ENCODE peak calls at places on chromosomes 12 and 14, in eight cellular contexts. D is CD8-positive, alpha-beta T cell; C is testis; F is AG04450; R is HepG2; J is left ventricle myocardium inferior; M is hepatocyte; K is upper lobe of right lung. U is an unnamed sample.

GRCh38 chr14:104362761-104363605 is 216.6 kb upstream of the C14orf180 start:
- DNase-seq in D (no peak), C (no peak), F (no peak), R (no peak), J (no peak), M (no peak), K (peak), U (no peak)

GRCh38 chr12:124454735-124455134 is 112.7 kb downstream of the NCOR2 start:
- DNase-seq in D (no peak), C (no peak), F (no peak), R (no peak), J (no peak), M (no peak), K (no peak), U (no peak)

GRCh38 chr14:21268612-21269251 is 510 bp downstream of the HNRNPC start:
- DNase-seq in D (no peak), C (peak), F (no peak), R (peak), J (no peak), M (peak), K (no peak), U (peak)

GRCh38 chr12:54680374-54680773 is 32.2 kb upstream of the DCD start:
- DNase-seq in D (no peak), C (no peak), F (no peak), R (peak), J (no peak), M (no peak), K (no peak), U (no peak)

GRCh38 chr12:96501139-96501741 is 11.9 kb downstream of the CFAP54 start:
- DNase-seq in D (peak), C (no peak), F (no peak), R (peak), J (peak), M (peak), K (no peak), U (no peak)

GRCh38 chr12:55073043-55074022 is 52.9 kb upstream of the OR9K2 start:
- DNase-seq in D (peak), C (peak), F (peak), R (peak), J (peak), M (peak), K (peak), U (peak)

GRCh38 chr12:105089817-105090216 is 5.6 kb upstream of the ALDH1L2 start:
- DNase-seq in D (no peak), C (no peak), F (no peak), R (no peak), J (no peak), M (no peak), K (no peak), U (no peak)

GRCh38 chr14:85533821-85534271 is 3.9 kb downstream of the FLRT2 start:
- DNase-seq in D (no peak), C (peak), F (no peak), R (no peak), J (no peak), M (peak), K (peak), U (no peak)

GRCh38 chr14:101927859-101928258 is 36.5 kb upstream of the DYNC1H1 start:
- DNase-seq in D (no peak), C (peak), F (peak), R (no peak), J (peak), M (peak), K (peak), U (peak)

GRCh38 chr12:111046896-111047295 is 126.5 kb upstream of the MYL2 start:
- DNase-seq in D (no peak), C (no peak), F (no peak), R (no peak), J (no peak), M (no peak), K (peak), U (no peak)

GRCh38 chr12:67220065-67220464 is 49.1 kb upstream of the CAND1 start:
- DNase-seq in D (no peak), C (peak), F (no peak), R (peak), J (peak), M (peak), K (no peak), U (no peak)

DNA sequence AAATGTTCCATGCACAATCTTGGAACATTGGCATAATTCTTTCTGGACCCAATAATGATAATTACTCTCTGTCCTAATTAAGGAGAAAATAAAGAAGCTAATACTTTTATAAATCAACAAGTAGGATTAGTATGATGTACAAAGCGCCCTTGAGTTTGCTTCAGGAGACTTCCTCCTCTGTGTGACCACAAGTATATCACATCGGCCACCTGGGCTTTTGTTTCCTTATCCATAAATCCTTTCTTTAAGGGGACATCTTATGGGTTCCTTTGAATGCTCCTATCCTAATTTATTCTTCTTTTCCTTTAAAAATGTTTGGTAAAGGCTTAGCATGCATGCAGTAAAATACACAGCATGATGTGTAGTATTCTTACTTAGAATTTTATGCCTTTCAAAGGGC is 161.8 kb upstream of the PLEKHG7 start:
- DNase-seq in D (no peak), C (no peak), F (no peak), R (no peak), J (no peak), M (no peak), K (no peak), U (no peak)
- H3K4me3 ChIP-seq in D (no peak), C (no peak), F (no peak), R (no peak), J (no peak), M (no peak), K (no peak), U (no peak)

DNA sequence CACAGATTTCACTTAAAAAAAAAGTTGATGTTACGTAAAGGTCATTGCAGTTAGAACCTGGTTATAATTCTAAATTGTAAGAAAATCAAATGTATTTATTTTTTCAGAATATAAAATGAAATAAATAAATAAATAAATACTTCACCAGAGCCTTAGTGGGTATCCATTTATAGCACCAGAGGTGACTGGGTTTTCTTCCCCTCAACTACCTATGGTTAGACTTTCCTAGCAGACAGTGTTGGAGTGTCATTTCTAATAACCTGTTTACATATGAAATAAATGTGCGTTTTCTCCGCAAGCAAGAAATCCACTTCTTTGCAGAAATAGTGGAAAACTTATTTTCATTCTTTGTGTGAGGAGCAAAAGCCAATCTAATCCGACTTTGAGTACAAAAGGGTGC is 3.3 kb upstream of the MYF5 start:
- DNase-seq in D (no peak), C (no peak), F (no peak), R (no peak), J (no peak), M (no peak), K (no peak), U (no peak)
- H3K4me3 ChIP-seq in D (no peak), C (no peak), F (no peak), R (no peak), J (no peak), M (no peak), K (no peak), U (peak)

DNA sequence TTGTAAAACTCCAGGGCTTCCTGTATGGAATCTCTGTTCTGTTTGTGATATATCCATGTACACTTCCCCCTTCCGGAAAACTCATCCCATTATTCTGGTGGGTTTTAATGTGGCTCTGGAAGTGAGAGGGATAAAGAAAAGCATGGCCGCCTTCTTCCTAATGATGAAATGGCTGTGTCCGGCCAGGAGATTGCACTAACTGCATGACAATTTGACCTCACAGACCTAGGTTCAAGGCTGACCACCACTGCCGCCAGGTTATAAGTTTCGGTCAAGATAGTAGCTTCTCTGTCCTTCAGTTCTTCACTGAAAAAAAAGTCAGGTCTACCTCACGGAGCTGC is 41.0 kb upstream of the NPAS3 start:
- DNase-seq in D (no peak), C (peak), F (no peak), R (no peak), J (no peak), M (no peak), K (no peak), U (no peak)
- H3K4me3 ChIP-seq in D (no peak), C (peak), F (peak), R (peak), J (peak), M (no peak), K (peak), U (peak)

GRCh38 chr12:128449146-128449894 is 182.3 kb downstream of the TMEM132C start:
- DNase-seq in D (no peak), C (no peak), F (no peak), R (no peak), J (no peak), M (no peak), K (no peak), U (no peak)

GRCh38 chr12:128450810-128451209 is 183.8 kb downstream of the TMEM132C start:
- DNase-seq in D (no peak), C (no peak), F (no peak), R (no peak), J (no peak), M (no peak), K (no peak), U (no peak)

GRCh38 chr12:128445728-128446127 is 178.8 kb downstream of the TMEM132C start:
- DNase-seq in D (no peak), C (no peak), F (no peak), R (no peak), J (no peak), M (no peak), K (no peak), U (no peak)
- H3K4me3 ChIP-seq in D (no peak), C (no peak), F (no peak), R (no peak), J (no peak), M (no peak), K (no peak), U (no peak)